ENCODE peak calls at places on chromosomes 3 and 15, in ten cellular contexts. Y is fibroblast of pulmonary artery; K is BJ; L is hippocampal formation; M is stimulated activated CD4-positive, alpha-beta T cell treated with anti-CD3 and anti-CD28 coated beads, Interleukin-15, amount 100 ng/mL, for 24 hours; B is AG10803; S is activated CD4-positive, alpha-beta T cell treated with anti-CD3 and anti-CD28 coated beads, Interleukin-2, amount 50 U/mL, for 24 hours; D is pons; O is ovary; J is fibroblast of lung. X is an unnamed sample.
A peak's percentile ranks its signal among the peaks of the same experiment; 100 is the strongest.

GRCh38 chr3:5022966-5023776 is 43.9 kb downstream of the BHLHE40 start:
- DNase-seq in K (peak; percentile 98), B (peak; percentile 98), M (peak; percentile 56), O (peak; percentile 69), Y (peak; percentile 98), D (peak; percentile 44), S (no peak), J (peak; percentile 100), L (no peak), X (peak; percentile 93)

GRCh38 chr3:196969660-196970546 is 1.3 kb upstream of the PIGZ start:
- DNase-seq in O (peak; percentile 44), B (peak; percentile 37), K (no peak), J (peak; percentile 27), M (peak; percentile 78), D (no peak), S (peak; percentile 43), Y (peak; percentile 55), L (peak; percentile 12), X (no peak)

GRCh38 chr3:194140520-194141414 is 4.8 kb downstream of the HES1 start:
- DNase-seq in B (peak; percentile 48), L (no peak), Y (peak; percentile 73), D (no peak), S (no peak), J (peak; percentile 73), M (peak; percentile 58), O (peak; percentile 73), K (no peak), X (no peak)

GRCh38 chr15:25178835-25179672 is 224.3 kb downstream of the SNRPN start:
- DNase-seq in M (no peak), D (no peak), S (no peak), J (no peak), O (peak; percentile 5), Y (no peak), K (no peak), L (no peak), B (no peak), X (no peak)

GRCh38 chr3:124234852-124235252 is 242.9 kb upstream of the ROPN1 start:
- DNase-seq in S (no peak), Y (no peak), O (no peak), K (no peak), M (no peak), L (no peak), D (no peak), J (no peak), B (no peak), X (no peak)

GRCh38 chr3:27559835-27560234 is 75.7 kb upstream of the SLC4A7 start:
- DNase-seq in B (peak; percentile 88), S (no peak), L (no peak), D (no peak), K (peak; percentile 57), J (peak; percentile 93), O (peak; percentile 25), M (no peak), Y (peak; percentile 96), X (peak; percentile 34)

GRCh38 chr3:39166932-39167532 is 13.6 kb upstream of the CSRNP1 start:
- DNase-seq in D (peak; percentile 95), K (peak; percentile 94), Y (peak; percentile 99), L (peak; percentile 40), J (peak; percentile 78), O (no peak), M (no peak), S (no peak), B (peak; percentile 97), X (peak; percentile 85)

GRCh38 chr3:44529927-44530326 is 25.1 kb upstream of the ZKSCAN7 start:
- DNase-seq in Y (peak; percentile 27), S (no peak), M (peak; percentile 37), J (no peak), L (no peak), O (no peak), B (peak; percentile 17), K (no peak), D (no peak), X (no peak)

GRCh38 chr3:25910997-25911396 is 121.1 kb downstream of the OXSM start:
- DNase-seq in M (peak; percentile 73), J (peak; percentile 13), O (no peak), Y (peak; percentile 12), L (no peak), B (no peak), K (no peak), D (peak; percentile 20), S (peak; percentile 13), X (no peak)

GRCh38 chr15:63879211-63879610 is 45.5 kb upstream of the HERC1 start:
- DNase-seq in B (no peak), J (no peak), D (no peak), Y (no peak), O (no peak), K (no peak), L (no peak), S (no peak), M (no peak), X (no peak)

GRCh38 chr3:18389108-18389733 is 35.9 kb downstream of the SATB1 start:
- DNase-seq in S (no peak), J (no peak), K (no peak), D (peak; percentile 29), M (no peak), O (no peak), L (no peak), Y (peak; percentile 35), B (peak; percentile 20), X (no peak)

GRCh38 chr15:42490246-42490742 is 647 bp downstream of the ZNF106 start:
- DNase-seq in Y (peak; percentile 23), B (peak; percentile 4), O (no peak), K (no peak), J (no peak), D (peak; percentile 63), M (no peak), S (peak; percentile 2), L (no peak), X (no peak)

GRCh38 chr15:78915341-78916087 is 29.3 kb downstream of the CTSH start:
- DNase-seq in M (no peak), J (peak; percentile 49), Y (peak; percentile 33), O (no peak), S (no peak), B (peak; percentile 56), L (no peak), K (no peak), D (peak; percentile 90), X (no peak)

GRCh38 chr3:115022835-115023398 is 124.2 kb downstream of the ZBTB20 start:
- DNase-seq in L (no peak), D (no peak), K (no peak), Y (peak; percentile 7), S (no peak), O (no peak), B (no peak), M (no peak), J (no peak), X (no peak)

GRCh38 chr3:68832680-68833079 is 99.7 kb downstream of the TAFA4 start:
- DNase-seq in Y (no peak), B (no peak), M (no peak), L (no peak), S (no peak), K (no peak), O (no peak), D (no peak), J (no peak), X (no peak)

GRCh38 chr3:195178124-195178910 is 92.6 kb downstream of the XXYLT1 start:
- DNase-seq in K (no peak), L (no peak), J (no peak), B (no peak), M (no peak), D (no peak), Y (no peak), O (no peak), S (no peak), X (no peak)

GRCh38 chr3:127652246-127652995 is 20.3 kb upstream of the ABTB1 start:
- DNase-seq in L (no peak), S (no peak), K (no peak), O (peak; percentile 50), B (peak; percentile 45), J (peak; percentile 31), D (no peak), Y (peak; percentile 65), M (peak; percentile 44), X (no peak)

GRCh38 chr15:86375733-86376132 is 296.1 kb downstream of the AGBL1 start:
- DNase-seq in B (no peak), K (no peak), Y (no peak), D (no peak), S (no peak), J (no peak), M (no peak), L (no peak), O (no peak), X (no peak)

GRCh38 chr15:55661431-55661830 is 73.3 kb upstream of the PYGO1 start:
- DNase-seq in J (peak; percentile 65), L (no peak), S (no peak), B (peak; percentile 1), D (no peak), Y (peak; percentile 21), K (no peak), O (no peak), M (no peak), X (no peak)

GRCh38 chr3:186452517-186452916 is 90.5 kb upstream of the DGKG start:
- DNase-seq in M (no peak), K (peak; percentile 46), J (peak; percentile 95), B (peak; percentile 42), O (no peak), S (no peak), L (no peak), D (no peak), Y (peak; percentile 77), X (peak; percentile 41)

GRCh38 chr3:11509175-11510000 is 134.3 kb downstream of the VGLL4 start:
- DNase-seq in Y (peak; percentile 90), B (peak; percentile 95), O (peak; percentile 87), S (no peak), M (no peak), J (peak; percentile 95), L (no peak), D (peak; percentile 41), K (peak; percentile 76), X (peak; percentile 82)

GRCh38 chr3:32120480-32120879 is 14.1 kb downstream of the GPD1L start:
- DNase-seq in Y (no peak), K (no peak), B (no peak), L (peak; percentile 14), S (no peak), O (no peak), J (no peak), M (no peak), D (peak; percentile 64), X (no peak)

X was measured in AG04449.